ENCODE peak calls at places on chromosomes 16 and 17, in five cellular contexts. Y is HEK293T, L is H1, X is HepG2, C is NT2/D1. V is an unnamed sample.

GRCh38 chr16:68629315-68629900 is 15.7 kb upstream of the CDH3 start:
- DNase-seq in Y (no peak), L (no peak), X (no peak), C (no peak), V (no peak)

GRCh38 chr16:4624827-4625616 is 396 bp downstream of the MGRN1 start:
- DNase-seq in Y (peak), L (no peak), X (peak), C (peak), V (peak)

GRCh38 chr16:3564889-3565141 is 12.4 kb downstream of the NLRC3 start:
- DNase-seq in Y (no peak), L (no peak), X (no peak), C (no peak), V (no peak)

GRCh38 chr16:75377971-75378386 is 55.3 kb downstream of the CFDP1 start:
- DNase-seq in Y (no peak), L (no peak), X (no peak), C (peak), V (no peak)

GRCh38 chr16:64983983-64984382 is 137.9 kb downstream of the CDH11 start:
- DNase-seq in Y (peak), L (peak), X (peak), C (peak), V (no peak)

GRCh38 chr17:1709971-1710806 is at the start of gene TLCD2:
- DNase-seq in Y (peak), L (no peak), X (no peak), C (no peak), V (no peak)

GRCh38 chr17:33207231-33207630 is 85.9 kb downstream of the ASIC2 start:
- DNase-seq in Y (no peak), L (no peak), X (no peak), C (no peak), V (no peak)

GRCh38 chr17:16491703-16492612 is at the start of gene LRRC75A:
- DNase-seq in Y (peak), L (no peak), X (no peak), C (no peak), V (no peak)

GRCh38 chr17:73566905-73567782 is 77.1 kb downstream of the SDK2 start:
- DNase-seq in Y (no peak), L (peak), X (no peak), C (peak), V (no peak)

GRCh38 chr16:19607610-19608280 is 52.2 kb downstream of the VPS35L start:
- DNase-seq in Y (no peak), L (no peak), X (no peak), C (no peak), V (no peak)

GRCh38 chr16:1514507-1514906 is 19.0 kb upstream of the TMEM204 start:
- DNase-seq in Y (no peak), L (no peak), X (no peak), C (no peak), V (no peak)

GRCh38 chr17:21239680-21240374 is 13.4 kb downstream of the NATD1 start:
- DNase-seq in Y (peak), L (no peak), X (peak), C (no peak), V (no peak)

GRCh38 chr16:47424846-47425245 is 36.0 kb downstream of the ITFG1 start:
- DNase-seq in Y (no peak), L (peak), X (peak), C (peak), V (no peak)

GRCh38 chr17:22286337-22287041 is 594.2 kb downstream of the KCNJ18 start:
- DNase-seq in Y (no peak), L (no peak), X (no peak), C (no peak), V (no peak)

GRCh38 chr17:8314797-8315739 is 5.0 kb downstream of the ARHGEF15 start:
- DNase-seq in Y (no peak), L (no peak), X (no peak), C (no peak), V (no peak)

GRCh38 chr16:569445-570254 is at the start of gene PIGQ:
- DNase-seq in Y (peak), L (no peak), X (peak), C (no peak), V (no peak)

GRCh38 chr17:70184770-70185169 is 15.4 kb downstream of the KCNJ2 start:
- DNase-seq in Y (no peak), L (no peak), X (no peak), C (no peak), V (no peak)

GRCh38 chr17:64505320-64506200 is 529 bp downstream of the DDX5 start:
- DNase-seq in Y (peak), L (no peak), X (peak), C (no peak), V (no peak)

GRCh38 chr17:44122825-44123355 is 551 bp downstream of the HDAC5 start:
- DNase-seq in Y (no peak), L (no peak), X (no peak), C (no peak), V (no peak)

GRCh38 chr16:89388536-89388935 is 101.8 kb downstream of the ANKRD11 start:
- DNase-seq in Y (no peak), L (no peak), X (no peak), C (no peak), V (no peak)

GRCh38 chr16:78915916-78916315 is 684.6 kb downstream of the MAF start:
- DNase-seq in Y (no peak), L (no peak), X (no peak), C (no peak), V (no peak)

GRCh38 chr17:50047083-50047482 is 8.8 kb upstream of the ITGA3 start:
- DNase-seq in Y (no peak), L (no peak), X (no peak), C (no peak), V (no peak)

GRCh38 chr17:17603178-17603894 is 11.8 kb upstream of the PEMT start:
- DNase-seq in Y (no peak), L (no peak), X (no peak), C (no peak), V (no peak)

GRCh38 chr17:39547713-39548478 is 59.8 kb downstream of the NEUROD2 start:
- DNase-seq in Y (peak), L (no peak), X (peak), C (peak), V (peak)

GRCh38 chr17:10612957-10613744 is 44.0 kb downstream of the MYH3 start:
- DNase-seq in Y (no peak), L (no peak), X (no peak), C (no peak), V (no peak)

GRCh38 chr16:27369806-27370205 is 32.2 kb upstream of the IL21R start:
- DNase-seq in Y (no peak), L (no peak), X (peak), C (no peak), V (no peak)

GRCh38 chr17:41307647-41308046 is 1.5 kb downstream of the KRTAP16-1 start:
- DNase-seq in Y (no peak), L (no peak), X (no peak), C (no peak), V (no peak)

DNA sequence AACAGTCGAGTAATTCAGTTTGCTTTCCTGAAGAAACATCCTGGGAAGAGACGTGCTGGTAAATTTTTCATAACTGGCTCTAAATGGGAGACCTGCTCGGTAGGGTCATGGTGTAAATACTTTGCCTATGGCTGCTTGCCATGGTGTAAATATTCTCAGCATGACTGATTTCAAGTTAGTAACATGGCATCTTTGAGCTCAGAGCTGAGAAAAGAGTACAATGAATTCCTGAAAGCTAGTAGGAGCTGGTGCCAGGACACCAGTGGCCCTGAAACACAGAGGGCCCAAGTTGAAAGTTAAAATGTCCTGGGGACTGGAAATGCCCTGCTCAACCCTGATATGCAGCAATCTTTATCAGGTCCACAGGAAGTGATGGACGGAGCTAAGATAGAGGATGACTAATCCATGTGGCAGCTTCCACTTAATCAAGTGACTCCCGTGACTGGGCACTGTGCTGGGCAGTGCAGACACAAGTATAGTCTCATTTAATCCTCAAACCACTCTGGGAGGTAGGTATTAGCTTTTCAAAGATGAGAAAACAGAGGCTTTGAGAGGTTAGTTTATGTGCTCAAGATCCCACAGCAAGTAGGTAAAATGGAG is 130.1 kb upstream of the ADAMTS18 start:
- DNase-seq in Y (no peak), L (no peak), X (no peak), C (no peak), V (no peak)
- TF ChIP-seq SUZ12 in Y (no peak), L (no peak), X (no peak), C (no peak), V (no peak)

GRCh38 chr16:73978407-73978784 is 318.2 kb upstream of the PSMD7 start:
- DNase-seq in Y (no peak), L (no peak), X (no peak), C (no peak), V (no peak)
- TF ChIP-seq SUZ12 in Y (no peak), L (no peak), X (no peak), C (no peak), V (no peak)

GRCh38 chr16:51393381-51394005 is 242.4 kb upstream of the SALL1 start:
- DNase-seq in Y (no peak), L (no peak), X (no peak), C (no peak), V (no peak)
- TF ChIP-seq SUZ12 in Y (no peak), L (no peak), X (no peak), C (no peak), V (no peak)

GRCh38 chr17:6439951-6440350 is 4.3 kb upstream of the PIMREG start:
- DNase-seq in Y (no peak), L (no peak), X (peak), C (no peak), V (no peak)

GRCh38 chr17:6435051-6435450 is at the start of gene AIPL1:
- DNase-seq in Y (no peak), L (no peak), X (no peak), C (no peak), V (no peak)

GRCh38 chr17:6437956-6438355 is 3.0 kb upstream of the AIPL1 start:
- DNase-seq in Y (no peak), L (no peak), X (no peak), C (no peak), V (no peak)

GRCh38 chr17:6435968-6436367 is 1.0 kb upstream of the AIPL1 start:
- DNase-seq in Y (peak), L (no peak), X (peak), C (peak), V (no peak)

DNA sequence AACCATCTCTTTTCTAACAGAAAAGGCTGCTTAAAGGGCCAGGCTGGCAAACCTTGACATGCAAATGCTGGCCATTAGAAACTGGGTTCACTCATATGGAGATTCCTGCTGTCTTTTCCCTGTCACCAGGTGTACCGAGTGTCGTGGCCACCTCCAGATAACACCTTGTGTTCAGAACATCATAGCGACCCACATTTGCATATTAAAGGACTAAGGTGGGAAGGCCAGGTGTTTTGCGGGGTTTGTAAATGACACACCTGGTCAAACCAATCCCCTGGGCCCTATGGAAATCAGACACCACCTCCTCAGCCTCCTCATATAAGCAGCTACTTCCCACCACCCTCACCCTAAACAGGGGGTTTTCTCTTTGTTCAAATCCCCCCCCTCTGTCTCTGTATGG is 2.5 kb upstream of the AIPL1 start:
- DNase-seq in Y (no peak), L (no peak), X (no peak), C (no peak), V (no peak)
- TF ChIP-seq SUZ12 in Y (no peak), L (no peak), X (no peak), C (no peak), V (no peak)

V was measured in GM12878.